ENCODE peak calls at places on chromosomes 7 and 10, in eight cellular contexts. U is left ventricle myocardium inferior, P is psoas muscle, O is tibial artery, L is Panc1, W is hepatocyte, E is BE2C, F is PC-3. N is an unnamed sample. For H3K4me1 and H3K27me3, the result is how much of the 10 kb centered on the place peaks cover.

GRCh38 chr7:86814980-86815379 is 171.3 kb downstream of the GRM3 start:
- DNase-seq in O (no peak), L (peak), E (peak), P (no peak), U (no peak), W (peak), F (peak), N (no peak)

GRCh38 chr7:86913709-86914108 is 145.7 kb downstream of the ELAPOR2 start:
- DNase-seq in E (no peak), U (no peak), F (no peak), O (no peak), L (no peak), W (no peak), P (no peak), N (no peak)

GRCh38 chr10:103696411-103697145 is 158.8 kb downstream of the SH3PXD2A start:
- DNase-seq in E (peak), L (peak), P (peak), U (peak), O (peak), F (peak), W (peak), N (peak)

GRCh38 chr7:57407125-57407524 is 42.9 kb upstream of the ZNF716 start:
- DNase-seq in O (no peak), L (no peak), W (no peak), P (no peak), U (no peak), F (no peak), E (no peak), N (no peak)

GRCh38 chr10:12656518-12657142 is 307.3 kb downstream of the CAMK1D start:
- DNase-seq in O (no peak), F (peak), P (no peak), L (peak), W (peak), E (no peak), U (no peak), N (peak)

GRCh38 chr10:3265081-3265480 is 92.5 kb upstream of the PITRM1 start:
- DNase-seq in F (no peak), O (no peak), W (no peak), L (no peak), P (no peak), U (no peak), E (no peak), N (no peak)

GRCh38 chr10:34811126-34811967 is 3.7 kb downstream of the PARD3 start:
- DNase-seq in F (no peak), U (no peak), W (no peak), O (no peak), E (no peak), L (no peak), P (no peak), N (no peak)

GRCh38 chr7:98996162-98996552 is 117.8 kb downstream of the TRRAP start:
- DNase-seq in F (no peak), U (no peak), W (no peak), L (no peak), O (no peak), P (no peak), E (no peak), N (no peak)

GRCh38 chr7:129750091-129750870 is 138.8 kb downstream of the NRF1 start:
- DNase-seq in P (no peak), O (no peak), L (no peak), F (no peak), W (no peak), E (peak), U (no peak), N (no peak)

GRCh38 chr10:1448252-1448901 is 288.9 kb downstream of the ADARB2 start:
- DNase-seq in E (no peak), L (no peak), O (no peak), F (no peak), U (no peak), P (no peak), W (no peak), N (no peak)

GRCh38 chr7:77877800-77878199 is 79.2 kb downstream of the PHTF2 start:
- DNase-seq in E (no peak), L (no peak), W (no peak), O (no peak), U (no peak), F (no peak), P (no peak), N (no peak)

DNA sequence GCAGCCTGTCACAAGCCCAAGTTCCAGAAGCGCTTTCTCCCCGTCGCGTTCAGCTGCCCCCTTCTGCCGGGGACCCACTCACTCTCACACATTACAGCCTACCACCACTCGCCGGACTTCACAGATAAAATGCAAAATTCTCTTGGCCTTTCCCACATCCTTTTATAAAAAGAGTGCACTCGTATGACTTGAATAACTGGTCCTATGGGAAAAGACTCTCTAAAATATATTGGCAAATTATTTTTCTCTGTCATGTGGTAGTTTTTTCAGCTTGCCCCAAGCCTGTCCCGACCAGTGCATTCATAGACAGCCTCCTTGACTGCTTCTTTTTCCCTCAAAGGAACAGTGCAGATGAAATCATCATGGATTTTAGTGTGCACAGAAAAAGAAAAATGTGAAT is 1.3 kb downstream of the INHBA start:
- DNase-seq in E (no peak), W (no peak), U (no peak), L (no peak), P (no peak), O (no peak), F (no peak), N (no peak)
- H3K4me3 ChIP-seq in E (no peak), W (peak), U (peak), L (no peak), P (no peak), O (peak), F (peak), N (no peak)

DNA sequence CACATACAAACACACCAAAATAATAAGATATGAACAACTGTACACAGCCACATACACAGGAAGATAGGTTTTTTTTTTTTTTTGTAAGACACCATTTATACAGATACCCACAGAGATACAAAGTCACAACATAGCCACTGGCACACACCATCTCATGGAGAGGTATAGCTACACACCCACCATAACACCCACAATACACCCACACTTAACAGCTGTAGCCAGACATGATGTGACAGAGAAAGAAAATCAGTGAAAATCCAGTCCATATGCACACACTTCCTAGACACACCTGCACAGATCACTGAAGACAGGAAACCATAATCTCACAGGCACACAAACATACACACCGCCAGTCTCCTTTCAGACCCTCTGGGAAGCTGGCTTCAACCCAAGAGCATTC is 62.4 kb upstream of the PAX2 start:
- DNase-seq in U (no peak), L (no peak), E (no peak), F (no peak), W (no peak), O (no peak), P (no peak), N (no peak)
- H3K4me1 ChIP-seq in U (under half), L (under half), E (under half), F (under half), W (under half), O (under half), P (under half), N (under half)

GRCh38 chr10:93851169-93851568 is 42.6 kb upstream of the SLC35G1 start:
- DNase-seq in L (no peak), F (no peak), O (no peak), U (no peak), W (no peak), E (no peak), P (no peak), N (no peak)
- H3K27me3 ChIP-seq in L (under half), F (under half), O (under half), U (under half), W (under half), E (under half), P (under half), N (under half)

GRCh38 chr7:127957886-127958285 is 73.4 kb downstream of the LRRC4 start:
- DNase-seq in O (no peak), L (no peak), E (no peak), U (no peak), W (no peak), F (no peak), P (no peak), N (no peak)

GRCh38 chr7:127954371-127954770 is 76.9 kb downstream of the LRRC4 start:
- DNase-seq in P (no peak), L (no peak), U (no peak), W (no peak), E (no peak), F (no peak), O (no peak), N (no peak)

GRCh38 chr7:127953966-127954365 is 77.3 kb downstream of the LRRC4 start:
- DNase-seq in O (no peak), F (no peak), W (no peak), P (no peak), E (no peak), L (no peak), U (no peak), N (no peak)

GRCh38 chr7:127953423-127953822 is 77.8 kb downstream of the LRRC4 start:
- DNase-seq in W (no peak), E (no peak), F (no peak), U (no peak), P (no peak), O (no peak), L (no peak), N (no peak)

DNA sequence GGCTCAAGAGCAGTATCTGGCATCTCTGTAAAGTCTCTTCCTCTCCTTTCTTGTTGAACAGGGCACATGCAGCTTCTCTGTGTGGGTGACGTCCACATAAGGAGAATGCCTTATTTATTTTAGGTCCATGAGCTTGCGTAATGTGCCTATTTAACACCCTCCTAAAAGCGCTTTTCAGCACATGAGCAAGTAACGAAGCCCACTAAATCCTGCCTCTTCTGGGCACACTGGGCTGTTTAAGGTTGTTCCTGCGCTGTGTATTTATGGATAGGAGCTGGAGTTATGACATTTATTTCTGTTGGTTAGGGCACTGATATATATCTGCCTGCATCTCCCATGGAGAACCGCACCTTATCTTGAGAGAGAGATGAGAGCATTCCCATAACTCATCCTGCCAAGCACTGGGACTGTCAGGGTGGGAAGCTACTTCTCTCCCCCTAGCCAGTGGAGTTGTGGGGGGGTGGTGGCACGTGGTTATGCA is 76.1 kb downstream of the LRRC4 start:
- DNase-seq in F (no peak), O (no peak), P (no peak), L (no peak), W (no peak), E (no peak), U (no peak), N (no peak)
- H3K4me3 ChIP-seq in F (no peak), O (no peak), P (no peak), L (no peak), W (no peak), E (no peak), U (no peak), N (no peak)

DNA sequence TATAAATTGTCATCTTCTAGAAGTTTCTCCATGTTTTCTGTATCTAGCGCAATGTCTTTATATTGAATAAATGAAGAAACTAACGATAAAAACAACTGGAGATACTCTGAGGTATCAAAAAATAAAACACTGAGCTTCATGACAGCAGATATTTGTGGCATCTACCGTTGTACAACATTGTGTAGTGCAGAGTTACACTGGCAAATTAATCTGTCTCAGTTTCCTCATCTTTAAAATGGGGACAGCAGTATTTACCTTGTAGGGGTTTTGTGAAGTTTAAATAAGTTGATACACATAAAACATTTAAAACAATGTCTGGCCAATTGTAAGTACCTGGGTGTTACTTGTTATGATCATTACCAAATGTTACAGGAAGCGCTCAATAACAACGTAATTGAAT is 10.4 kb downstream of the ITGB1 start:
- DNase-seq in E (no peak), P (no peak), U (no peak), W (no peak), O (no peak), F (no peak), L (no peak), N (no peak)
- H3K4me1 ChIP-seq in E (under half), P (half or more), U (half or more), W (under half), O (under half), F (half or more), L (half or more), N (half or more)

GRCh38 chr10:93063977-93064660 is 3.5 kb downstream of the CYP26C1 start:
- DNase-seq in U (no peak), P (no peak), E (no peak), F (no peak), L (no peak), W (no peak), O (no peak), N (no peak)

GRCh38 chr10:93063217-93063976 is 2.8 kb downstream of the CYP26C1 start:
- DNase-seq in W (no peak), L (no peak), F (no peak), O (no peak), P (no peak), E (no peak), U (no peak), N (no peak)

GRCh38 chr10:93061594-93062498 is 1.2 kb downstream of the CYP26C1 start:
- DNase-seq in E (no peak), F (no peak), U (no peak), W (no peak), P (no peak), L (no peak), O (no peak), N (peak)

GRCh38 chr10:93060887-93061593 is 442 bp downstream of the CYP26C1 start:
- DNase-seq in O (peak), P (no peak), W (no peak), F (no peak), L (no peak), U (no peak), E (no peak), N (no peak)

GRCh38 chr10:93062499-93063216 is 2.1 kb downstream of the CYP26C1 start:
- DNase-seq in U (no peak), E (no peak), W (peak), F (no peak), L (no peak), O (no peak), P (no peak), N (no peak)
- H3K27me3 ChIP-seq in U (half or more), E (under half), W (half or more), F (under half), L (under half), O (half or more), P (under half), N (under half)

GRCh38 chr7:105006367-105007139 is 7.5 kb upstream of the KMT2E start:
- DNase-seq in L (no peak), W (peak), P (no peak), U (no peak), F (peak), E (no peak), O (no peak), N (no peak)
- H3K4me3 ChIP-seq in L (no peak), W (no peak), P (no peak), U (peak), F (no peak), E (no peak), O (no peak), N (peak)

GRCh38 chr10:79161557-79161956 is 92.8 kb downstream of the ZMIZ1 start:
- DNase-seq in E (no peak), F (no peak), U (no peak), L (no peak), P (no peak), O (no peak), W (no peak), N (no peak)
- H3K4me1 ChIP-seq in E (half or more), F (half or more), U (half or more), L (half or more), P (half or more), O (half or more), W (half or more), N (under half)

DNA sequence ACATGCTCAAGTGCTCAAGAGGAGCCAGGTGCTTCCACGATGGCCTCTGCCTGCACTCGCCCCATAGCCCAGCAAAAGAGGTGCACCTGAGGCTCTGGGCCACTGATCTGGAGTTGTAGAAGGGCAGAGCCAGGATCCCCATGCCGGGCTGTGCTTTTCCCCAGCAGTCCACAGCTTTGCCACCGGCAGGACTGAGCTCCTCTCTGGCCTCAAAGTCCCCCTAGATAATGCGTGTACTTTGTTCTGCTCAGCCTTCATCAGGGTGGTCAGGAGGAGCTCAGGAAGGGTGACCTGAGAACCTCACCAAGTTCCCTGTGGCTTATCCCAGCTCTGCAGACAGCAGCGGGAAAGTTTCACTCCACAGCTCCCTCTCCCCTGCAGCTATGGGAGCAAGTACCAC is 28.0 kb upstream of the UNC5B start:
- DNase-seq in W (no peak), P (no peak), O (no peak), F (no peak), E (no peak), L (no peak), U (no peak), N (no peak)
- H3K27me3 ChIP-seq in W (under half), P (under half), O (under half), F (under half), E (under half), L (under half), U (under half), N (under half)

N was measured in CD4-positive, CD25-positive, alpha-beta regulatory T cell.